ENCODE peak calls at places on chromosome 9, in five cellular contexts. V, F, B, Z and A are unnamed samples.

GRCh38 chr9:122857810-122858209 is 29.4 kb upstream of the PDCL start:
- DNase-seq in V (no peak), F (no peak), B (no peak), Z (no peak), A (no peak)

GRCh38 chr9:137236238-137236935 is 4.7 kb upstream of the TUBB4B start:
- DNase-seq in V (peak; percentile 80), F (peak; percentile 81), B (peak; percentile 89), Z (peak; percentile 96), A (peak; percentile 77)

GRCh38 chr9:118088075-118088474 is 383.9 kb downstream of the TLR4 start:
- DNase-seq in V (no peak), F (no peak), B (no peak), Z (no peak), A (no peak)

GRCh38 chr9:102518324-102518723 is 476.8 kb upstream of the CYLC2 start:
- DNase-seq in V (peak; percentile 82), F (no peak), B (no peak), Z (no peak), A (no peak)

GRCh38 chr9:137305060-137305787 is 3.2 kb upstream of the NRARP start:
- DNase-seq in V (peak; percentile 41), F (no peak), B (no peak), Z (peak; percentile 84), A (peak; percentile 61)

GRCh38 chr9:76456202-76456926 is 2.6 kb upstream of the GCNT1 start:
- DNase-seq in V (peak; percentile 89), F (no peak), B (peak; percentile 79), Z (no peak), A (no peak)

GRCh38 chr9:16138961-16139441 is 586.2 kb downstream of the CCDC171 start:
- DNase-seq in V (no peak), F (no peak), B (no peak), Z (no peak), A (no peak)

GRCh38 chr9:13661014-13661413 is 381.5 kb upstream of the MPDZ start:
- DNase-seq in V (no peak), F (no peak), B (no peak), Z (no peak), A (no peak)

GRCh38 chr9:68964102-68964541 is 49.8 kb downstream of the PRKACG start:
- DNase-seq in V (no peak), F (no peak), B (no peak), Z (no peak), A (no peak)

GRCh38 chr9:87662808-87663528 is 63.0 kb upstream of the CTSL start:
- DNase-seq in V (peak; percentile 53), F (peak; percentile 71), B (peak; percentile 65), Z (peak; percentile 77), A (peak; percentile 42)

GRCh38 chr9:105007143-105007542 is 79.2 kb upstream of the ABCA1 start:
- DNase-seq in V (no peak), F (no peak), B (no peak), Z (no peak), A (no peak)

GRCh38 chr9:21395778-21396717 is 10.8 kb upstream of the IFNA2 start:
- DNase-seq in V (peak; percentile 47), F (peak; percentile 83), B (peak; percentile 52), Z (peak; percentile 87), A (peak; percentile 68)

GRCh38 chr9:135130266-135130976 is 43.0 kb downstream of the OLFM1 start:
- DNase-seq in V (no peak), F (no peak), B (no peak), Z (no peak), A (no peak)

GRCh38 chr9:36827593-36827992 is 206.5 kb downstream of the PAX5 start:
- DNase-seq in V (no peak), F (no peak), B (no peak), Z (no peak), A (no peak)

GRCh38 chr9:113566712-113567071 is 103.2 kb downstream of the RGS3 start:
- DNase-seq in V (no peak), F (peak; percentile 12), B (no peak), Z (no peak), A (no peak)

GRCh38 chr9:116499986-116500871 is 186.9 kb upstream of the TRIM32 start:
- DNase-seq in V (no peak), F (no peak), B (no peak), Z (no peak), A (no peak)

GRCh38 chr9:655875-656274 is 185.6 kb upstream of the DMRT1 start:
- DNase-seq in V (no peak), F (peak; percentile 39), B (no peak), Z (no peak), A (no peak)

GRCh38 chr9:133919253-133920115 is 72.6 kb downstream of the VAV2 start:
- DNase-seq in V (no peak), F (no peak), B (no peak), Z (no peak), A (no peak)

GRCh38 chr9:85723220-85723619 is 18.5 kb downstream of the AGTPBP1 start:
- DNase-seq in V (no peak), F (peak; percentile 57), B (peak; percentile 39), Z (peak; percentile 64), A (no peak)

GRCh38 chr9:33329117-33329563 is 38.8 kb downstream of the NFX1 start:
- DNase-seq in V (no peak), F (no peak), B (no peak), Z (no peak), A (no peak)

GRCh38 chr9:682633-683508 is 158.6 kb upstream of the DMRT1 start:
- DNase-seq in V (no peak), F (no peak), B (no peak), Z (no peak), A (no peak)

GRCh38 chr9:130028493-130029222 is 14.3 kb downstream of the FNBP1 start:
- DNase-seq in V (no peak), F (no peak), B (no peak), Z (no peak), A (no peak)

GRCh38 chr9:116103976-116104820 is 49.4 kb upstream of the PAPPA start:
- DNase-seq in V (no peak), F (no peak), B (no peak), Z (no peak), A (no peak)

GRCh38 chr9:38008168-38009034 is 60.6 kb downstream of the SHB start:
- DNase-seq in V (no peak), F (no peak), B (peak; percentile 35), Z (peak; percentile 76), A (no peak)

GRCh38 chr9:137544176-137544755 is 5.9 kb downstream of the PNPLA7 start:
- DNase-seq in V (no peak), F (no peak), B (no peak), Z (no peak), A (no peak)

GRCh38 chr9:30796806-30797205 is 1587.6 kb upstream of the ACO1 start:
- DNase-seq in V (peak; percentile 53), F (no peak), B (no peak), Z (no peak), A (no peak)

GRCh38 chr9:131642496-131643083 is 97.3 kb downstream of the PRRT1B start:
- DNase-seq in V (no peak), F (no peak), B (no peak), Z (peak; percentile 70), A (no peak)

GRCh38 chr9:73011346-73011745 is 58.5 kb upstream of the ALDH1A1 start:
- DNase-seq in V (no peak), F (no peak), B (no peak), Z (no peak), A (no peak)

GRCh38 chr9:134944351-134944802 is 26.7 kb upstream of the FCN1 start:
- DNase-seq in V (peak; percentile 17), F (no peak), B (no peak), Z (no peak), A (no peak)

GRCh38 chr9:107847977-107848376 is 358.4 kb upstream of the KLF4 start:
- DNase-seq in V (no peak), F (no peak), B (no peak), Z (no peak), A (no peak)

GRCh38 chr9:136361047-136361756 is 2.3 kb downstream of the DNLZ start:
- DNase-seq in V (no peak), F (no peak), B (no peak), Z (no peak), A (no peak)

GRCh38 chr9:5592904-5593303 is 36.0 kb upstream of the RIC1 start:
- DNase-seq in V (no peak), F (no peak), B (no peak), Z (no peak), A (no peak)

GRCh38 chr9:34249274-34249673 is 70.4 kb downstream of the UBAP1 start:
- DNase-seq in V (no peak), F (no peak), B (no peak), Z (no peak), A (no peak)

GRCh38 chr9:107600060-107600573 is 110.5 kb upstream of the KLF4 start:
- DNase-seq in V (no peak), F (no peak), B (no peak), Z (no peak), A (no peak)